ENCODE peak calls at places on chromosome 15, in eight cellular contexts. T is stomach, L is sigmoid colon, M is transverse colon, H is K562, Y is esophagus muscularis mucosa, G is H1, R is upper lobe of left lung. U is an unnamed sample. For H3K36me3, the result is how much of the 10 kb centered on the place peaks cover.

GRCh38 chr15:41354371-41354770 is 21.7 kb downstream of the NUSAP1 start:
- DNase-seq in T (no peak), L (no peak), M (no peak), H (no peak), Y (no peak), G (no peak), R (no peak), U (no peak)

GRCh38 chr15:88805031-88805780 is 2.0 kb downstream of the ACAN start:
- DNase-seq in T (no peak), L (no peak), M (no peak), H (no peak), Y (no peak), G (no peak), R (no peak), U (no peak)

GRCh38 chr15:40838756-40839155 is 5.1 kb upstream of the SPINT1 start:
- DNase-seq in T (no peak), L (no peak), M (no peak), H (no peak), Y (no peak), G (no peak), R (no peak), U (no peak)

GRCh38 chr15:45794768-45795486 is 160.1 kb downstream of the SQOR start:
- DNase-seq in T (no peak), L (no peak), M (no peak), H (no peak), Y (no peak), G (no peak), R (no peak), U (no peak)

GRCh38 chr15:22989576-22990477 is 9.7 kb upstream of the CYFIP1 start:
- DNase-seq in T (peak), L (peak), M (no peak), H (no peak), Y (no peak), G (no peak), R (no peak), U (peak)

GRCh38 chr15:28164876-28165275 is 65.8 kb upstream of the OCA2 start:
- DNase-seq in T (no peak), L (no peak), M (no peak), H (no peak), Y (no peak), G (no peak), R (peak), U (no peak)

GRCh38 chr15:98403569-98403968 is 244.8 kb upstream of the IGF1R start:
- DNase-seq in T (no peak), L (no peak), M (no peak), H (peak), Y (no peak), G (no peak), R (no peak), U (peak)

GRCh38 chr15:58380280-58380945 is 51.4 kb upstream of the LIPC start:
- DNase-seq in T (no peak), L (no peak), M (no peak), H (no peak), Y (no peak), G (no peak), R (no peak), U (no peak)

GRCh38 chr15:68729789-68730201 is 90.9 kb downstream of the ANP32A start:
- DNase-seq in T (no peak), L (peak), M (no peak), H (no peak), Y (no peak), G (no peak), R (no peak), U (no peak)

GRCh38 chr15:90126457-90127435 is 24.5 kb upstream of the IDH2 start:
- DNase-seq in T (peak), L (peak), M (no peak), H (no peak), Y (no peak), G (no peak), R (no peak), U (no peak)

GRCh38 chr15:25535866-25536265 is 97.0 kb upstream of the UBE3A start:
- DNase-seq in T (no peak), L (no peak), M (no peak), H (no peak), Y (peak), G (no peak), R (no peak), U (no peak)

GRCh38 chr15:37109151-37109912 is 9.0 kb upstream of the MEIS2 start:
- DNase-seq in T (no peak), L (peak), M (no peak), H (no peak), Y (no peak), G (no peak), R (no peak), U (no peak)

GRCh38 chr15:68420186-68420684 is 11.7 kb downstream of the ITGA11 start:
- DNase-seq in T (no peak), L (no peak), M (no peak), H (no peak), Y (peak), G (no peak), R (no peak), U (no peak)

GRCh38 chr15:70505411-70505919 is 257.9 kb downstream of the UACA start:
- DNase-seq in T (no peak), L (no peak), M (no peak), H (no peak), Y (no peak), G (no peak), R (no peak), U (no peak)

GRCh38 chr15:52252781-52253180 is 42.8 kb downstream of the MYO5C start:
- DNase-seq in T (no peak), L (no peak), M (no peak), H (peak), Y (no peak), G (no peak), R (no peak), U (no peak)

GRCh38 chr15:25088261-25088790 is 133.5 kb downstream of the SNRPN start:
- DNase-seq in T (no peak), L (no peak), M (no peak), H (no peak), Y (no peak), G (no peak), R (no peak), U (peak)

GRCh38 chr15:70875001-70875782 is 17.0 kb downstream of the THAP10 start:
- DNase-seq in T (no peak), L (no peak), M (no peak), H (no peak), Y (no peak), G (no peak), R (no peak), U (no peak)

GRCh38 chr15:33008284-33009011 is 186.1 kb downstream of the FMN1 start:
- DNase-seq in T (no peak), L (peak), M (no peak), H (no peak), Y (no peak), G (no peak), R (no peak), U (no peak)

GRCh38 chr15:93070901-93071300 is 18.1 kb downstream of the RGMA start:
- DNase-seq in T (no peak), L (no peak), M (no peak), H (no peak), Y (no peak), G (no peak), R (no peak), U (no peak)

GRCh38 chr15:93073465-93073952 is 15.5 kb downstream of the RGMA start:
- DNase-seq in T (no peak), L (peak), M (no peak), H (no peak), Y (no peak), G (no peak), R (peak), U (peak)

GRCh38 chr15:93071469-93071891 is 17.5 kb downstream of the RGMA start:
- DNase-seq in T (no peak), L (no peak), M (no peak), H (no peak), Y (no peak), G (no peak), R (peak), U (peak)

GRCh38 chr15:93072011-93072410 is 17.0 kb downstream of the RGMA start:
- DNase-seq in T (no peak), L (no peak), M (no peak), H (no peak), Y (no peak), G (no peak), R (no peak), U (peak)

DNA sequence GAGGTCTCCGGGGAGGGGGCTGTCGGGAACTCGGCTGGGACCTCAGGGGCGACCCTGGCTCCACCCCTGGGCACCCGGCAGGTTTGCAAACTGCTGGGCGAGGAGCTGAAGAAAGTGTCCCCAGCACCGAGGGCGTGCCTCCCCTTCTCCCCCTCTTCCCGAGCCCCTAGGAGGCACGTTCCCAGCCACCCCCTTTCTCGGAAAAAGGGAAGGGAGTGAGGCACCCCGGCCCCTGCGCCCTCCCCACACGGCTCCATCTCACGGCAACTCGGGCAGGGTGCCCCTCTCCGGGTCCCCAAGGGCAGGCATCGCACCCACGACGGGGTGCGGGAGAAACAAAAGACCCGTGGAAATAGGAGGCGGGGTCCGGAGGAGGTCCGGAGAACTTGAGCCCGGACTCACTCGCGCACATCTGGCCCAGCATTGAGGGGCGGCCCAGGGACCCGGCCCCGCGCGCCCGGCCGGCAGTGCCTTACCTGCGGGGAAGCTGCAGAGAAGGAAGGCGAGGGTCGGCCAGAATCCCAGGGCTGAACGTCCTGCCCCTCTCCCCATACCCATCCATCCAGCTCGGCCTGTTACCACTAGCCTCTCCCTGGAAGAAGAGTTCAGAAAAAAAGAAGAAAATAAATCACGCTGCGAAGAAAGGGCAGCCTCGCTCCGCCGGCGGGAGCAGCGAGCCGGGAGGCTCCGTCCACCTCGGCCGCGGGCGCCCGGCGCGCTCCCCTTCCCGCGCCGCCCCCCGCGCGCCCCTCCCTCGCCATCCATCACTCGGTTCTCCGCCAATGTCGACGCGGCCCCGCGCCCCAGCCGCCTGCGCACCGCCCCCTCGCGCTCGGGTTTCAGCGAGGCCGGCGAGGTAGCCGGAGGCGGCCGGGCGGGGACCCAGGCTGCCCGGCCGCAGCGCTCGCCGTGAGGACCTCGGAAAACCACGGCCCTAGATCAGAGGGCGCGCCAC is 16.3 kb downstream of the RGMA start:
- DNase-seq in T (peak), L (peak), M (peak), H (peak), Y (no peak), G (no peak), R (peak), U (peak)
- TF ChIP-seq POLR2AphosphoS5 in T (peak), L (peak), M (peak), H (no peak), Y (peak), G (peak), R (no peak), U (no peak)

DNA sequence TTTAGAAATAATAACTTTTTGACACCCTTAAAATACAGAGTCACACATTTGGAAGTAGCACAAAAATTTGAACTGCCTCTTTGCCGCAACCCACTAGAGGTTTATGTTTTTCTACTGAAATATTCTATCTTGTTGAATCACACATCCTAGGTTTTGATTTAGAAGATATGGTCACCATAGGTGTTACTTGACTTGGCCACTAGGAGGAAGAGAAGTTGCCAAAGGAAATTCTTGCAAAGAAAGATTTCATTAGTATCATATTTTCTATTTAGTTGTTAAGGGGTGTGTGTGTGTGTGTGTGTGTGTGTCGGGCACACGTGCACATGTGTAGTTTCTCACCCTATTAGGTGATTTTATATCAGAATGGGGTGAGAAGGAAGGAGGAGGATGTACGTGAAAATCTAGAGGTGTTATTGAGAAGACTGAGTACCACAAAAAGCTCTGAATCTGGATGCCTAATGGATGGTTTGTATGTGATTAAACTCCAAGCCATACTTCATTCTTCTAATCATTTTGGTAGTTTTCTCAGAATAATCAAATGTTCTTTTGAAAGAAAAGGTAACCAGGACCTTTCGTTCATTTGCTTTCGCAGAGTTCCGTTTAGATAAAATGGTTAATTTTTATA is 31.5 kb downstream of the ZFAND6 start:
- DNase-seq in T (no peak), L (no peak), M (no peak), H (no peak), Y (no peak), G (no peak), R (no peak), U (no peak)
- TF ChIP-seq EP300 in T (no peak), L (no peak), M (no peak), H (no peak), Y (no peak), G (no peak), R (no peak), U (no peak)

DNA sequence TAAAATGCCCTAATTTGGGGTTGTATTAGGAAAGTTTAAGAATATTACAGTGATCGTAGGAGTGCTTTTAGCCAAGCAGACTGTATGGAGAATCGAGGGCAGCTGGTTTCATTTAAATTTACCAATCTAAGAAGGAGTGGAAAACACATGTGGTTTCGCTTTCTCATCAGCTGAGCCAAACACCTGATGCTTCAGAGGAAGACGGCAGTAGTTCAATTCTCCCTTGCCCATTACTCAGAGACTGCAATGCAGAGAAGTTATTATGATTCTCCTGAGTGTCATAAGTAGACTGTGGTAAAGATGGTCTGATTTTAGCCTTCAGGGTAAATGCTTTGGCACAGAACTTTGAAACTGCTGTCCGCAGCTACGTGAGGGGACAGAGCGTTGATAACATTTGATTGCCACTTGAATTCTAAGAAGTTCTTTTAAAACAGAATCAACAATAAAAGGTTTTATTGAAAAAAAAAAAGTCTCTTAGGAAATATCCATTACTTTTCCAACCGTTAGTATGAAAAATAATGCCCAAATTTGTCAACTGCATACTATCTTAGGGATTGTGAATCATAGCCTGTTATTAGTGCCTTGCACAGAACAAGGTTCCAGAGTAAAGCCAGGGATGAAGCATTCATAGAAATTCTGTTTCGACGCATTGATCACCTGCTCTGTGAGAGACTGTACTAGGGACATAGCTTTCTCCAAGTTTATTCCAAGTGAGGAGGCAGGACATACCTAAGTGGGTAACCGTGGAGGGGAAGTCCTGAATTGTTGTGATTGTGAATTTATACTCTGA is 25.6 kb downstream of the LYSMD4 start:
- DNase-seq in T (no peak), L (no peak), M (no peak), H (no peak), Y (no peak), G (no peak), R (no peak), U (no peak)
- H3K36me3 ChIP-seq in T (under half), L (under half), M (under half), H (under half), Y (under half), G (under half), R (under half), U (under half)

GRCh38 chr15:44716983-44717602 is 5.8 kb downstream of the B2M start:
- DNase-seq in T (no peak), L (no peak), M (no peak), H (no peak), Y (no peak), G (no peak), R (no peak), U (no peak)
- TF ChIP-seq POLR2AphosphoS5 in T (no peak), L (no peak), M (peak), H (no peak), Y (no peak), G (no peak), R (no peak), U (no peak)

GRCh38 chr15:65405793-65406192 is 17.0 kb downstream of the IGDCC4 start:
- DNase-seq in T (no peak), L (no peak), M (no peak), H (no peak), Y (no peak), G (no peak), R (no peak), U (no peak)
- TF ChIP-seq EP300 in T (no peak), L (no peak), M (no peak), H (no peak), Y (no peak), G (no peak), R (no peak), U (no peak)

GRCh38 chr15:44492672-44493071 is 44.3 kb upstream of the EIF3J start:
- DNase-seq in T (no peak), L (no peak), M (no peak), H (no peak), Y (no peak), G (no peak), R (no peak), U (no peak)

GRCh38 chr15:44492040-44492439 is 44.9 kb upstream of the EIF3J start:
- DNase-seq in T (no peak), L (no peak), M (no peak), H (no peak), Y (no peak), G (no peak), R (no peak), U (no peak)

GRCh38 chr15:44490628-44491027 is 46.3 kb upstream of the EIF3J start:
- DNase-seq in T (no peak), L (no peak), M (no peak), H (no peak), Y (no peak), G (no peak), R (no peak), U (no peak)

GRCh38 chr15:44500555-44500954 is 36.4 kb upstream of the EIF3J start:
- DNase-seq in T (no peak), L (no peak), M (no peak), H (no peak), Y (no peak), G (no peak), R (no peak), U (no peak)

DNA sequence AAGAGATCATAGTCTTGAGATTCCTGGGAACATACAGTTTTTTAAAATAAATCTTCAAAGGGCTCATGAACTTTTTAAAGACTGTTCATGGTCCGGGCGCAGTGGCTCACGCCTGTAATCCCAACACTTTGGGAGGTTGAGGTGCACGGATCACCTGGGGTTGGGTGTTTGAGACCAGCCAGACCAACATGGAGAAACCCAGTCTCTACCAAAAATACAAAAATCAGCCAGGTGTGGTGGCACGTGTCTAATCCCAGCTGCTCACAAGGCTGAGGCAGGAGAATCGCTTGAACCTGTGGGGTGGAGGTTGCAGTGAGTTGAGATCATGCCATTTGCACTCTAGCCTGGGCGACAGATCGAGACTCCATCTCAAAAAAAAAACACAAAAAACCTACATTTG is 41.4 kb upstream of the EIF3J start:
- DNase-seq in T (no peak), L (no peak), M (no peak), H (no peak), Y (no peak), G (no peak), R (no peak), U (no peak)
- H3K36me3 ChIP-seq in T (half or more), L (under half), M (under half), H (half or more), Y (half or more), G (under half), R (under half), U (half or more)

GRCh38 chr15:43873651-43874050 is 46.8 kb downstream of the WDR76 start:
- DNase-seq in T (no peak), L (no peak), M (no peak), H (no peak), Y (no peak), G (no peak), R (no peak), U (peak)
- TF ChIP-seq POLR2AphosphoS5 in T (no peak), L (no peak), M (no peak), H (peak), Y (no peak), G (no peak), R (no peak), U (no peak)

GRCh38 chr15:31327674-31328424 is 1.2 kb downstream of the KLF13 start:
- DNase-seq in T (peak), L (peak), M (peak), H (peak), Y (no peak), G (no peak), R (peak), U (no peak)

GRCh38 chr15:31330111-31330785 is 3.6 kb downstream of the KLF13 start:
- DNase-seq in T (no peak), L (no peak), M (no peak), H (no peak), Y (no peak), G (no peak), R (no peak), U (no peak)

GRCh38 chr15:31329640-31330010 is 3.0 kb downstream of the KLF13 start:
- DNase-seq in T (no peak), L (no peak), M (no peak), H (no peak), Y (no peak), G (no peak), R (peak), U (no peak)

GRCh38 chr15:31328425-31328998 is 1.9 kb downstream of the KLF13 start:
- DNase-seq in T (no peak), L (no peak), M (no peak), H (no peak), Y (no peak), G (no peak), R (no peak), U (no peak)

DNA sequence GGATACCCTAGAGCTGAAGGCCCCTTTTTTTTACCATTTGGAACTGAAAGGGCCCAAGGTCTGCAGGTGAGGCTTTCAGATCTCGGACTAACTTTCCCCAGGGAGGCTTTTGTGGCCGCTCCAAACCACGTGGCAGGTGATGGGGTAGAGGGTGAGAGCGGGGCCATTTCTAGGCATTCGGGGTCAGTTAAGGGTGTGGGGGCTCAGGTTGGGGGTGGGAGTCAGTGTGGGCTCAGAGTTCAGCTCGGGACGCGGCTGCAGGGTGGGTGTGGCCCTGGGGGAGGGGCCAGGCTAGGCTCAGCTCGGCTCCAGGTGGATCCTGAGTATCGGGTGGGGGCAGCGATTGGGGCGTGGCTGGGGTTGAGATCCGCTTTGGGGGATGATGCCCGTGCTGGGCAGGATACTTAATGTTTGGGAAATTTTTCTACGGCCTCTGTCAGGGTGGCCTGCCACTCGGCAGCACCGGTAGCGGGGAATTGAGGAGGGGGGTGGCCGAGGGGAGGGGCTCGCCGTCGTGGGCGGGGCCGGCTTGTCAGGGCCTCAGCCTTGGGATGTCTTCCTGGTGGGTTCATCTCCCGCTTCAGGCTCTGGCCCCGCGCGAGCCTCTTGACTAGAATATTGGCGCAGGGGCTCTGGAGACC is 2.5 kb downstream of the KLF13 start:
- DNase-seq in T (no peak), L (peak), M (peak), H (peak), Y (no peak), G (no peak), R (peak), U (no peak)
- TF ChIP-seq EP300 in T (no peak), L (no peak), M (no peak), H (no peak), Y (no peak), G (no peak), R (no peak), U (no peak)